ENCODE peak calls at places on chromosomes 3 and 15, in seven cellular contexts. V, D, K, Y, H, R and A are unnamed samples.
A peak's percentile ranks its signal among the peaks of the same experiment; 100 is the strongest.

GRCh38 chr15:70271422-70272088 is 173.8 kb upstream of the TLE3 start:
- DNase-seq in V (peak; percentile 81), D (peak; percentile 97), K (peak; percentile 56), Y (peak; percentile 95), H (no peak), R (peak; percentile 92), A (no peak)

GRCh38 chr15:66682865-66683264 is 19.2 kb upstream of the SMAD6 start:
- DNase-seq in V (no peak), D (peak; percentile 23), K (no peak), Y (peak; percentile 43), H (no peak), R (no peak), A (no peak)

GRCh38 chr15:77097921-77098320 is 27.0 kb upstream of the TSPAN3 start:
- DNase-seq in V (no peak), D (no peak), K (no peak), Y (no peak), H (no peak), R (no peak), A (no peak)

GRCh38 chr3:82100378-82100777 is 338.9 kb upstream of the GBE1 start:
- DNase-seq in V (no peak), D (no peak), K (no peak), Y (peak; percentile 2), H (no peak), R (no peak), A (no peak)

GRCh38 chr15:98801234-98801561 is 152.9 kb downstream of the IGF1R start:
- DNase-seq in V (no peak), D (no peak), K (no peak), Y (no peak), H (no peak), R (no peak), A (peak; percentile 51)

GRCh38 chr15:36882487-36883108 is 217.8 kb downstream of the MEIS2 start:
- DNase-seq in V (no peak), D (no peak), K (no peak), Y (no peak), H (no peak), R (no peak), A (no peak)

GRCh38 chr3:194351952-194352536 is 916 bp upstream of the CPN2 start:
- DNase-seq in V (no peak), D (no peak), K (no peak), Y (no peak), H (no peak), R (no peak), A (no peak)

GRCh38 chr3:14439501-14440167 is 37.2 kb downstream of the SLC6A6 start:
- DNase-seq in V (no peak), D (peak; percentile 57), K (peak; percentile 86), Y (peak; percentile 52), H (peak; percentile 80), R (no peak), A (no peak)

GRCh38 chr15:93072011-93072410 is 17.0 kb downstream of the RGMA start:
- DNase-seq in V (no peak), D (peak; percentile 66), K (no peak), Y (peak; percentile 14), H (no peak), R (no peak), A (no peak)

GRCh38 chr3:108588616-108589015 is 622 bp downstream of the CIP2A start:
- DNase-seq in V (no peak), D (peak; percentile 44), K (no peak), Y (no peak), H (no peak), R (no peak), A (no peak)

GRCh38 chr3:45986303-45986982 is 9.2 kb downstream of the FYCO1 start:
- DNase-seq in V (peak; percentile 69), D (peak; percentile 67), K (peak; percentile 71), Y (peak; percentile 87), H (peak; percentile 43), R (no peak), A (no peak)

GRCh38 chr15:80743189-80743833 is 35.9 kb upstream of the CEMIP start:
- DNase-seq in V (peak; percentile 30), D (peak; percentile 14), K (peak; percentile 41), Y (peak; percentile 57), H (no peak), R (no peak), A (no peak)

GRCh38 chr3:183515968-183516851 is 39.3 kb downstream of the KLHL6 start:
- DNase-seq in V (no peak), D (no peak), K (no peak), Y (no peak), H (no peak), R (no peak), A (peak; percentile 71)

GRCh38 chr3:194587438-194587931 is 45.7 kb downstream of the TMEM44 start:
- DNase-seq in V (no peak), D (peak; percentile 84), K (peak; percentile 73), Y (peak; percentile 70), H (peak; percentile 70), R (no peak), A (no peak)

GRCh38 chr3:152123457-152123856 is 145.3 kb upstream of the MBNL1 start:
- DNase-seq in V (no peak), D (peak; percentile 11), K (no peak), Y (peak; percentile 12), H (no peak), R (no peak), A (no peak)

GRCh38 chr15:51332211-51333147 is 5.9 kb downstream of the CYP19A1 start:
- DNase-seq in V (no peak), D (peak; percentile 21), K (no peak), Y (no peak), H (no peak), R (no peak), A (no peak)

GRCh38 chr3:188049890-188050530 is 103.9 kb upstream of the LPP start:
- DNase-seq in V (no peak), D (no peak), K (no peak), Y (no peak), H (no peak), R (no peak), A (peak; percentile 61)

GRCh38 chr3:74067296-74067695 is 442.6 kb upstream of the PDZRN3 start:
- DNase-seq in V (peak; percentile 23), D (peak; percentile 74), K (no peak), Y (peak; percentile 32), H (no peak), R (no peak), A (no peak)

GRCh38 chr3:100389025-100389424 is 11.9 kb downstream of the TOMM70 start:
- DNase-seq in V (no peak), D (no peak), K (no peak), Y (no peak), H (no peak), R (no peak), A (no peak)

GRCh38 chr3:39156421-39156820 is 3.0 kb upstream of the CSRNP1 start:
- DNase-seq in V (no peak), D (peak; percentile 30), K (no peak), Y (no peak), H (no peak), R (no peak), A (no peak)

GRCh38 chr3:4497884-4498283 is 4.7 kb downstream of the ITPR1 start:
- DNase-seq in V (no peak), D (no peak), K (no peak), Y (no peak), H (no peak), R (no peak), A (no peak)
- H3K4me1 ChIP-seq in V (peaks cover 9% of the 10 kb centered on the region), D (no peaks in the 10 kb centered on the region), K (no peaks in the 10 kb centered on the region), Y (no peaks in the 10 kb centered on the region), H (peaks cover 44% of the 10 kb centered on the region), R (peaks cover 8% of the 10 kb centered on the region), A (peaks cover 19% of the 10 kb centered on the region)

DNA sequence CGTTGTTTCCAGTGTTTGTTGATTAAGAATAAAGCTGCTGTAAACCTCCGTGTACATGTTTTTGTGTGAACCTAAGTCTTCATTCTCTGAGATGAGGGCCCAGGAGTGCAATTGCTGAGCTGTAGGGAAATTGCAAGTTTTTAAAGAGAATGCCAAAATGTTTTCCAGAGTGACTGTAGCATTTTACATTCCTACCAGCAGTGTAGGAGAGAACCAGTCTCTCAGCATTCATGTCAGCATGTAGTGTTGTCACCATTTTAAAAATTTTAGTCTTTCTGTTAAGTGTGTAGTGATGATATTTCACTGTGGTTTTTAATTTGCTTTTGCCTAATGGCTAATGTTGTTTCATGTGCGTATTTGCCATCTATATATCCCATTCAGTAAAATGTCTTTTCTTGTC is 3.4 kb upstream of the MGLL start:
- DNase-seq in V (no peak), D (no peak), K (no peak), Y (no peak), H (no peak), R (no peak), A (no peak)
- TF ChIP-seq CTCF in V (no peak), D (peak; percentile 33), K (no peak), Y (peak; percentile 40), H (no peak), R (no peak), A (no peak)

GRCh38 chr3:142984255-142984654 is 17.1 kb upstream of the U2SURP start:
- DNase-seq in V (no peak), D (no peak), K (no peak), Y (no peak), H (no peak), R (no peak), A (no peak)

GRCh38 chr3:142987080-142987700 is 14.2 kb upstream of the U2SURP start:
- DNase-seq in V (peak; percentile 51), D (peak; percentile 65), K (no peak), Y (peak; percentile 55), H (no peak), R (no peak), A (no peak)

GRCh38 chr3:142990706-142991105 is 10.7 kb upstream of the U2SURP start:
- DNase-seq in V (no peak), D (no peak), K (no peak), Y (no peak), H (no peak), R (no peak), A (no peak)

GRCh38 chr3:142983318-142983717 is 18.1 kb upstream of the U2SURP start:
- DNase-seq in V (no peak), D (no peak), K (no peak), Y (no peak), H (no peak), R (no peak), A (no peak)

DNA sequence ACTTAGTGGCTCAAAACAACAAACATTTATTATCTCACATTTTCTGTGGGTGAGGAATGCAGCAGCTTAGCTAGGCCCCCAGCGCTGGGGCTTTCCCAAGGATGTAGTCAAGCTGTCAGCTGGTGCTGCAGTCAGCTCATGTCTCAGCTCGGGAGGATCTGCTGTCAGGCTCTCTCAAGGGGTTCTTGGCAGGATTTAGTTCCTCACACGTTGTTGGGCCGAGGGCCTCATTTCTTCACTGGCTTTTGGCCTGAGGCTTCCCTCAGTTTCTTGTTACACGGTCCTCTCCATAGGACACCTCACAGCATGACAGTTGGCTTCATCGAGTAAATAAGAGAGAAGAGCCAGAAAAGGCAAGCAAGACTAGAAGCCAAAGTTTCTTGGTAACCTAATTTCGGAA is 13.7 kb upstream of the U2SURP start:
- DNase-seq in V (peak; percentile 55), D (no peak), K (no peak), Y (peak; percentile 77), H (no peak), R (no peak), A (no peak)
- H3K27ac ChIP-seq in V (no peak overlapping the region), D (no peak overlapping the region), K (no peak overlapping the region), Y (no peak overlapping the region), H (peak overlapping the region; percentile 64), R (no peak overlapping the region), A (no peak overlapping the region)

DNA sequence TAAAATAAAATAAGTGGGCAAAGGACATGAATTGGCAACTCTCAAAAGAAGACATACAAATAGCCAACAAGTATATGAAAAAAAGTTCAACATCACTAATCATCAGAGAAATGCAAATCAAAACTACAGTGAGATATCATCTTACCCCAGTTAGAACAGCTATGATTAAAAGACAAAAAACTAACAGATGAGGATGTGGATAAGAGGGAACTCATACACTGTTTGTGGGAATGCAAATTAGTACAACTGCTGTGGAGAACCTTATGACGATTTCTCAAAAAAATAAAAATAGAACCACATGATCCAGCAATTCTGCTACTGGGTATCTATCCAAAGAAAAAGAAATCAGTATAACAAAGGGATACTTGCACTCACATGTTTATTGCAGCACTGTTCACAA is 28.7 kb downstream of the NEK10 start:
- DNase-seq in V (no peak), D (no peak), K (no peak), Y (no peak), H (no peak), R (no peak), A (no peak)
- H3K4me1 ChIP-seq in V (no peaks in the 10 kb centered on the region), D (no peaks in the 10 kb centered on the region), K (no peaks in the 10 kb centered on the region), Y (no peaks in the 10 kb centered on the region), H (no peaks in the 10 kb centered on the region), R (no peaks in the 10 kb centered on the region), A (no peaks in the 10 kb centered on the region)